ENCODE peak calls at places on chromosomes 4 and X, in nine cellular contexts. U is ELR, J is NCI-H2029, W is hepatocyte, V is GM12865, P is stomach, Y is HT1080, L is NCI-H526, Q is epithelial cell of esophagus. X is an unnamed sample.
A peak's percentile ranks its signal among the peaks of the same experiment; 100 is the strongest.

GRCh38 chrX:65866146-65866545 is 173.7 kb downstream of the VSIG4 start:
- DNase-seq in U (no peak), J (no peak), W (no peak), V (peak; percentile 72), P (no peak), Y (no peak), L (no peak), Q (peak; percentile 5), X (no peak)

GRCh38 chr4:117965608-117966007 is 68.7 kb upstream of the NDST3 start:
- DNase-seq in U (peak; percentile 5), J (no peak), W (no peak), V (no peak), P (no peak), Y (no peak), L (no peak), Q (no peak), X (no peak)

GRCh38 chr4:134078230-134078914 is 123.2 kb downstream of the PABPC4L start:
- DNase-seq in U (no peak), J (no peak), W (no peak), V (no peak), P (no peak), Y (peak; percentile 20), L (no peak), Q (no peak), X (no peak)

GRCh38 chrX:109890910-109891502 is 111.9 kb upstream of the TMEM164 start:
- DNase-seq in U (peak; percentile 69), J (peak; percentile 23), W (peak; percentile 70), V (peak; percentile 66), P (peak; percentile 61), Y (peak; percentile 45), L (peak; percentile 58), Q (peak; percentile 58), X (peak; percentile 5)

GRCh38 chr4:76740192-76740591 is 157.8 kb downstream of the SOWAHB start:
- DNase-seq in U (no peak), J (no peak), W (no peak), V (no peak), P (no peak), Y (no peak), L (no peak), Q (no peak), X (no peak)

GRCh38 chrX:103187953-103188475 is 26.9 kb upstream of the BEX4 start:
- DNase-seq in U (peak; percentile 31), J (no peak), W (no peak), V (no peak), P (no peak), Y (no peak), L (no peak), Q (no peak), X (no peak)

GRCh38 chr4:104907074-104907649 is 239.5 kb upstream of the TET2 start:
- DNase-seq in U (no peak), J (no peak), W (no peak), V (no peak), P (no peak), Y (no peak), L (no peak), Q (no peak), X (no peak)

GRCh38 chr4:4685810-4686209 is 144.0 kb upstream of the STX18 start:
- DNase-seq in U (no peak), J (no peak), W (no peak), V (no peak), P (no peak), Y (no peak), L (peak; percentile 37), Q (no peak), X (no peak)

GRCh38 chrX:74492720-74493201 is 71.5 kb downstream of the SLC16A2 start:
- DNase-seq in U (no peak), J (no peak), W (no peak), V (peak; percentile 32), P (no peak), Y (peak; percentile 1), L (peak; percentile 6), Q (no peak), X (no peak)

GRCh38 chr4:141350122-141350904 is 129.6 kb downstream of the ZNF330 start:
- DNase-seq in U (peak; percentile 58), J (peak; percentile 49), W (peak; percentile 41), V (no peak), P (peak; percentile 45), Y (peak; percentile 88), L (no peak), Q (peak; percentile 68), X (no peak)

GRCh38 chrX:107674480-107675364 is 46.4 kb downstream of the PRPS1 start:
- DNase-seq in U (peak; percentile 29), J (no peak), W (peak; percentile 72), V (peak; percentile 28), P (peak; percentile 58), Y (no peak), L (peak; percentile 8), Q (peak; percentile 50), X (peak; percentile 35)

GRCh38 chr4:78720994-78721677 is 55.0 kb upstream of the BMP2K start:
- DNase-seq in U (no peak), J (no peak), W (no peak), V (peak; percentile 62), P (no peak), Y (no peak), L (no peak), Q (no peak), X (no peak)

GRCh38 chrX:108036298-108036973 is 8.4 kb upstream of the VSIG1 start:
- DNase-seq in U (peak; percentile 86), J (peak; percentile 59), W (peak; percentile 64), V (no peak), P (no peak), Y (peak; percentile 90), L (no peak), Q (peak; percentile 92), X (no peak)

GRCh38 chr4:138892483-138893386 is 122.8 kb upstream of the NOCT start:
- DNase-seq in U (no peak), J (no peak), W (no peak), V (peak; percentile 48), P (no peak), Y (no peak), L (no peak), Q (peak; percentile 62), X (no peak)

GRCh38 chrX:113330416-113330815 is 489.8 kb upstream of the AMOT start:
- DNase-seq in U (no peak), J (no peak), W (no peak), V (no peak), P (no peak), Y (no peak), L (no peak), Q (peak; percentile 17), X (no peak)

GRCh38 chr4:88759039-88759631 is 61.5 kb upstream of the NAP1L5 start:
- DNase-seq in U (peak; percentile 6), J (no peak), W (peak; percentile 49), V (no peak), P (no peak), Y (no peak), L (no peak), Q (peak; percentile 76), X (no peak)

GRCh38 chr4:128286474-128287158 is 997 bp downstream of the PGRMC2 start:
- DNase-seq in U (peak; percentile 62), J (peak; percentile 22), W (peak; percentile 63), V (peak; percentile 60), P (no peak), Y (peak; percentile 51), L (peak; percentile 46), Q (peak; percentile 69), X (peak; percentile 0)

GRCh38 chr4:135065366-135065765 is 863.8 kb upstream of the PABPC4L start:
- DNase-seq in U (peak; percentile 48), J (no peak), W (no peak), V (no peak), P (no peak), Y (peak; percentile 72), L (no peak), Q (peak; percentile 2), X (no peak)

GRCh38 chr4:51890760-51891159 is 47.8 kb downstream of the DCUN1D4 start:
- DNase-seq in U (no peak), J (no peak), W (no peak), V (no peak), P (no peak), Y (no peak), L (no peak), Q (no peak), X (no peak)

GRCh38 chrX:97683256-97683655 is 799.5 kb downstream of the RPA4 start:
- DNase-seq in U (no peak), J (no peak), W (no peak), V (no peak), P (no peak), Y (no peak), L (no peak), Q (peak; percentile 14), X (no peak)

GRCh38 chrX:104255465-104255864 is 732 bp upstream of the ESX1 start:
- DNase-seq in U (peak; percentile 3), J (no peak), W (no peak), V (no peak), P (no peak), Y (no peak), L (no peak), Q (no peak), X (no peak)

GRCh38 chr4:146260521-146260920 is 46.2 kb downstream of the REELD1 start:
- DNase-seq in U (no peak), J (no peak), W (no peak), V (no peak), P (peak; percentile 54), Y (no peak), L (no peak), Q (peak; percentile 46), X (no peak)

X was measured in effector CD8-positive, alpha-beta T cell.